ENCODE peak calls at places on chromosomes 6 and 20, in four cellular contexts. L is PC-3, O is IMR-90, F is neuronal stem cell. S is an unnamed sample.

GRCh38 chr6:170461556-170462365 is 91.3 kb downstream of the PSMB1 start:
- DNase-seq in L (no peak), O (no peak), F (no peak), S (no peak)

GRCh38 chr6:36056178-36056577 is 28.6 kb downstream of the MAPK14 start:
- DNase-seq in L (no peak), F (no peak), O (no peak), S (no peak)

GRCh38 chr20:29689411-29690225 is 1567.8 kb upstream of the DEFB115 start:
- DNase-seq in F (no peak), L (peak), O (no peak), S (no peak)

GRCh38 chr6:44788387-44788981 is 401.0 kb downstream of the CDC5L start:
- DNase-seq in L (no peak), F (no peak), O (peak), S (no peak)

GRCh38 chr6:158047120-158047518 is 65.5 kb downstream of the SYNJ2 start:
- DNase-seq in L (peak), F (no peak), O (peak), S (no peak)

GRCh38 chr6:14476793-14477531 is 359.4 kb downstream of the CD83 start:
- DNase-seq in O (peak), L (no peak), F (no peak), S (no peak)

GRCh38 chr6:15876406-15876805 is 213.6 kb upstream of the DTNBP1 start:
- DNase-seq in L (peak), O (no peak), F (no peak), S (no peak)

GRCh38 chr6:36721369-36722140 is 23.9 kb downstream of the RAB44 start:
- DNase-seq in F (no peak), L (no peak), O (no peak), S (no peak)

GRCh38 chr6:88492241-88492640 is 326.1 kb upstream of the CNR1 start:
- DNase-seq in O (no peak), L (no peak), F (no peak), S (no peak)

GRCh38 chr6:140641412-140641811 is 1267.0 kb upstream of the CITED2 start:
- DNase-seq in F (no peak), O (no peak), L (no peak), S (no peak)

GRCh38 chr6:57044568-57044967 is 1.9 kb upstream of the KIAA1586 start:
- DNase-seq in F (no peak), O (no peak), L (no peak), S (no peak)

GRCh38 chr6:206264-206663 is 86.0 kb upstream of the DUSP22 start:
- DNase-seq in F (no peak), O (no peak), L (no peak), S (no peak)

GRCh38 chr20:36167826-36168634 is 13.5 kb downstream of the EPB41L1 start:
- DNase-seq in F (no peak), O (peak), L (peak), S (no peak)

GRCh38 chr6:21455071-21455470 is 138.5 kb upstream of the SOX4 start:
- DNase-seq in O (peak), L (no peak), F (no peak), S (no peak)

GRCh38 chr6:43248107-43248506 is 4.8 kb downstream of the TTBK1 start:
- DNase-seq in F (no peak), L (no peak), O (no peak), S (no peak)

GRCh38 chr6:148514091-148514850 is 171.6 kb downstream of the SASH1 start:
- DNase-seq in F (no peak), O (peak), L (no peak), S (no peak)
- H3K4me3 ChIP-seq in F (no peak), O (no peak), L (no peak), S (no peak)

DNA sequence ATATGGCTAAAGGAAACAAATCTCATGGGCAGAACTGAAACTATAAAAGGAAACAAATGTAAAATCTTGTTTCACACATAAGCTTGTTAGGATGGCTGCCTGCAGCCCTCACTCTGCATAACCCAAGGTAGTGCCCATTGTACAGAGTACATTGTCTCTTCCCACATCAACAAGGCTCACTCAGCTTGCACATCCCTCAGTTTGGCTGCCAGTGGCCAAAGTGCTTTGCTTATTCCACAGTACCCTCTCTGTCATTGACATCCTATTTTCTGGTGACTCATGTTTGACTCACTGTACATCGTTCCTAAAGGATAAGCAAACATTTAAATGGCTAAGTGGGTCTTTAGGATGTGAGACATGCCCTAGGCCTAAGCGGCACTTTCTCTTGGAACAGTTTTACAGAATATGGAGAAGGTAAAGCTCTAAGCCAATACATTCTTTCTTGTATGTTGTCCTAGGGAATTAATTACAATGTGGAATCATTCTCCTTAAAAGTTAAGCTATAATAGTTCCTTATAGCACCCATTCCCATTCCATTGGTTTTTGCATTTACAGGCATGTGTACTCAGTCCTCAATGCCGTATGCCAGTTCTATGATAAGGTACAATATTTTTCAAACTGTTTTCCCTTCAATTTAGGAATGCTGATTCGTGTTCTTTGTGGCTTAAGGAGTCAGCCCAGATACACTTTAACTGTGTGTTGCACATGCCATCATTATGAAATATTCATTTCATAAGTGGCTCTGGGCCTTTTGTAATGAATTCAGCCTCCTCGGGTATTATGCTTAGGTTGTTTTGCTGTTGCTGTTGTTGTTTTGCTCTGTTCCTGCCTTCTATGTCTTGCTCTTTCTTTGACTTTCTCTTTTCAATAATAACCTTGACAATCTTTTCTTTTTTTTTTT is 5.5 kb downstream of the ANKEF1 start:
- DNase-seq in L (peak), O (peak), F (no peak), S (no peak)
- H2AFZ ChIP-seq in L (no peak), O (no peak), F (no peak), S (no peak)

GRCh38 chr6:26216015-26216885 is 129.0 kb downstream of the HFE start:
- DNase-seq in L (peak), O (peak), F (no peak), S (peak)
- H3K4me3 ChIP-seq in L (peak), O (peak), F (peak), S (peak)

DNA sequence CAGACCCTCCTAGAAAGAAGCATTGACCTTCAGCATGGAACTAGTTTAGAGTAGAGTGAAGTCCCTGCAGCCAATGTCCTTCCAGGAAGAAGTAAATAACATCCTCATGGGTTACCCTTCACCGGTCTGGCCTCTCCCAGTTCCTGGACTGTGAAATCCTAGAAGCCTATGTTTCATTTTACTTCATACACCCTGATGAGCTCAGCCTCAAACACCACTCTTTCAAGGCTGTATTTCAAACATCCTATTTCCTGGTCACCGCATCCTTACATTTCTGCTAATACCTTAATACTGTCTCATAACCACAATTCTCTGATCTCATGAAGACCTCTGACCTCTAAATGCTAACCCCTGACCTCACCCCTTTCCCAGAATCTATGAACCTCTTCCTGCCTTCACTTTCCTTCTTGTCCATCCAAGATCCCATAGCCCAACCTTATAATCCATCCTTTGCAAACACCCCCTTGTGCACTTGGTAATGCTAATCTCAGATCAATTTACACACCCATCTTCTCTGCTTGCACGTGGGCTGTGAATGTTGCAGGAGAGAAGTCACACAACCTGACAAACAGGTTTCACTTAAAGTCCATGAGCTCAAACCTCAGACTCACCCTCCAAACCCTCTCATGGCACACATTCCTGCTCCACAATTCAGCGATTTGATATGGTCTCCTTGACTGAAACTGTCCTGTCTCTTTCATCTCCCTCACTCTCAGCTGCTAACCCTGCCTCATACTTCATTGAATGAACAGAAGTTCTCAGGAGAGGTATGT is 30.2 kb downstream of the SLC2A10 start:
- DNase-seq in O (peak), F (no peak), L (peak), S (no peak)
- H2AFZ ChIP-seq in O (peak), F (peak), L (peak), S (no peak)

GRCh38 chr20:1388706-1389483 is 4.0 kb downstream of the FKBP1A start:
- DNase-seq in F (no peak), L (no peak), O (no peak), S (no peak)

GRCh38 chr20:1391640-1392442 is 1.0 kb downstream of the FKBP1A start:
- DNase-seq in L (peak), O (peak), F (no peak), S (peak)

GRCh38 chr20:1388253-1388652 is 4.6 kb downstream of the FKBP1A start:
- DNase-seq in L (no peak), F (no peak), O (no peak), S (no peak)

GRCh38 chr20:1390552-1391403 is 2.1 kb downstream of the FKBP1A start:
- DNase-seq in F (no peak), O (no peak), L (no peak), S (no peak)

DNA sequence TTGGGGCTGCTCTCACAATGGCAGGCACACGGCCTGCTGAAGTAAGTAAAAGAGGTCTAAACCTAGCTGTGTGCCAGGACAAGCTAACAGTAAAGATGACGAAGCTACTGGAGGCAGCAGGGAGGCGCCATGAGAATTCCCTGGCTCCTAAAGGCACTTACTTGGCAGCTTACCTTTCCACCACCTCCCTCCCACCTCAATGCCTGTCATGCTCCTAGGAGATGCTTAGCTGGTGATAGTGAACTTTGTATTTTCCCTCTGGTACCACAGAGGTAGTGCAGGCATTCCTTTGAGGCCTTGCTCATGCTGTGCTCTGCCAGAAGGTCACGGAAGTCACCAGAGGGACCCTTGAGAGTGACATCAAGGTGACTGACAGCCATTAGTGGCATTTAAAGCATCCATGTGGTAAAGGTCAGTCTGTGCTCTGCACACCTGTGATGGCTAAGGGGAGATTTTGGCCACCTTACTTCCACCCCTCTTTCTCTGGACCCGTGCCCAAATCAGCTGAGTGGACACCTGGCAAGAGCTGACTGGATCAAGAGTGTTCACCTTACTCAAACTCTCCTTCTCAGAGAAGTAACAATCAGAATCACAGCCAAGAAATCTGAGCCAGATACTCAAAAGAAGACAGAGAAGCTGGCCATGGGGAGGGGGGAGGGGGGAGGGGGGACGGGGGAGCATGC is 3.0 kb downstream of the FKBP1A start:
- DNase-seq in F (no peak), L (no peak), O (no peak), S (peak)
- H3K4me3 ChIP-seq in F (no peak), L (peak), O (no peak), S (peak)

GRCh38 chr20:22827916-22828315 is 207.2 kb upstream of the SSTR4 start:
- DNase-seq in O (no peak), F (no peak), L (peak), S (no peak)
- H2AFZ ChIP-seq in O (no peak), F (no peak), L (no peak), S (no peak)